ENCODE peak calls at places on chromosomes 11 and 22, in five cellular contexts. One of them, this sample, is unnamed. For H3K4me1 and H3K9me3, the result is how much of the 10 kb centered on the place peaks cover.

GRCh38 chr22:36331912-36332622 is 55.7 kb downstream of the MYH9 start:
- DNase-seq in adrenal gland: peak
- DNase-seq in lung: no peak
- DNase-seq in tibial artery: peak
- DNase-seq in CD8-positive, alpha-beta memory T cell: peak
- DNase-seq in this sample: no peak

GRCh38 chr11:44983786-44984185 is 33.1 kb upstream of the TP53I11 start:
- DNase-seq in adrenal gland: no peak
- DNase-seq in tibial artery: no peak
- DNase-seq in lung: no peak
- DNase-seq in CD8-positive, alpha-beta memory T cell: no peak
- DNase-seq in this sample: no peak

GRCh38 chr11:133228406-133229330 is 303.6 kb downstream of the OPCML start:
- DNase-seq in adrenal gland: no peak
- DNase-seq in CD8-positive, alpha-beta memory T cell: no peak
- DNase-seq in lung: no peak
- DNase-seq in tibial artery: no peak
- DNase-seq in this sample: no peak

GRCh38 chr22:40922484-40923303 is 28.5 kb upstream of the RBX1 start:
- DNase-seq in lung: no peak
- DNase-seq in adrenal gland: no peak
- DNase-seq in CD8-positive, alpha-beta memory T cell: peak
- DNase-seq in tibial artery: no peak
- DNase-seq in this sample: no peak

GRCh38 chr11:76152086-76152658 is 54.1 kb downstream of the WNT11 start:
- DNase-seq in lung: peak
- DNase-seq in tibial artery: peak
- DNase-seq in adrenal gland: peak
- DNase-seq in CD8-positive, alpha-beta memory T cell: peak
- DNase-seq in this sample: peak

GRCh38 chr11:37504925-37505324 is 906.9 kb upstream of the RAG2 start:
- DNase-seq in CD8-positive, alpha-beta memory T cell: no peak
- DNase-seq in tibial artery: no peak
- DNase-seq in adrenal gland: no peak
- DNase-seq in lung: no peak
- DNase-seq in this sample: no peak

GRCh38 chr22:38220653-38221386 is 19.0 kb downstream of the MAFF start:
- DNase-seq in lung: no peak
- DNase-seq in adrenal gland: no peak
- DNase-seq in CD8-positive, alpha-beta memory T cell: no peak
- DNase-seq in tibial artery: no peak
- DNase-seq in this sample: no peak

GRCh38 chr11:8403310-8403709 is 139.6 kb upstream of the LMO1 start:
- DNase-seq in tibial artery: no peak
- DNase-seq in CD8-positive, alpha-beta memory T cell: no peak
- DNase-seq in lung: no peak
- DNase-seq in adrenal gland: no peak
- DNase-seq in this sample: no peak

GRCh38 chr22:26983311-26983710 is 325.9 kb downstream of the MIAT start:
- DNase-seq in lung: no peak
- DNase-seq in CD8-positive, alpha-beta memory T cell: no peak
- DNase-seq in adrenal gland: no peak
- DNase-seq in tibial artery: no peak
- DNase-seq in this sample: no peak

GRCh38 chr22:37302617-37303555 is 20.6 kb downstream of the CYTH4 start:
- DNase-seq in tibial artery: no peak
- DNase-seq in adrenal gland: no peak
- DNase-seq in CD8-positive, alpha-beta memory T cell: no peak
- DNase-seq in lung: no peak
- DNase-seq in this sample: no peak

GRCh38 chr11:17014321-17014773 is at the start of gene PLEKHA7:
- DNase-seq in CD8-positive, alpha-beta memory T cell: no peak
- DNase-seq in tibial artery: no peak
- DNase-seq in lung: no peak
- DNase-seq in adrenal gland: no peak
- DNase-seq in this sample: no peak

GRCh38 chr11:119403021-119403420 is 20.0 kb downstream of the THY1 start:
- DNase-seq in lung: no peak
- DNase-seq in adrenal gland: no peak
- DNase-seq in tibial artery: no peak
- DNase-seq in CD8-positive, alpha-beta memory T cell: no peak
- DNase-seq in this sample: no peak

GRCh38 chr11:120032766-120033390 is 105.0 kb downstream of the TRIM29 start:
- DNase-seq in adrenal gland: no peak
- DNase-seq in lung: no peak
- DNase-seq in CD8-positive, alpha-beta memory T cell: no peak
- DNase-seq in tibial artery: no peak
- DNase-seq in this sample: no peak

GRCh38 chr11:45181595-45182550 is 35.4 kb downstream of the PRDM11 start:
- DNase-seq in CD8-positive, alpha-beta memory T cell: no peak
- DNase-seq in adrenal gland: no peak
- DNase-seq in lung: no peak
- DNase-seq in tibial artery: no peak
- DNase-seq in this sample: no peak

GRCh38 chr11:110434952-110435779 is 5.4 kb downstream of the FDX1 start:
- DNase-seq in lung: no peak
- DNase-seq in adrenal gland: no peak
- DNase-seq in tibial artery: no peak
- DNase-seq in CD8-positive, alpha-beta memory T cell: no peak
- DNase-seq in this sample: no peak

GRCh38 chr11:47938791-47939560 is 41.4 kb upstream of the PTPRJ start:
- DNase-seq in CD8-positive, alpha-beta memory T cell: no peak
- DNase-seq in adrenal gland: no peak
- DNase-seq in tibial artery: no peak
- DNase-seq in lung: no peak
- DNase-seq in this sample: no peak

GRCh38 chr22:19117111-19117512 is 5.1 kb downstream of the DGCR2 start:
- DNase-seq in lung: no peak
- DNase-seq in tibial artery: no peak
- DNase-seq in CD8-positive, alpha-beta memory T cell: no peak
- DNase-seq in adrenal gland: no peak
- DNase-seq in this sample: no peak

GRCh38 chr11:64400096-64400495 is 41.1 kb downstream of the RPS6KA4 start:
- DNase-seq in CD8-positive, alpha-beta memory T cell: no peak
- DNase-seq in lung: no peak
- DNase-seq in tibial artery: no peak
- DNase-seq in adrenal gland: no peak
- DNase-seq in this sample: no peak

GRCh38 chr22:46777609-46777970 is 15.1 kb downstream of the TBC1D22A start:
- DNase-seq in tibial artery: peak
- DNase-seq in adrenal gland: no peak
- DNase-seq in lung: no peak
- DNase-seq in CD8-positive, alpha-beta memory T cell: peak
- DNase-seq in this sample: no peak

GRCh38 chr11:11179239-11179638 is 173.8 kb downstream of the CSNK2A3 start:
- DNase-seq in lung: no peak
- DNase-seq in adrenal gland: no peak
- DNase-seq in tibial artery: no peak
- DNase-seq in CD8-positive, alpha-beta memory T cell: no peak
- DNase-seq in this sample: no peak

GRCh38 chr11:113147249-113147648 is 167.1 kb upstream of the TTC12 start:
- DNase-seq in CD8-positive, alpha-beta memory T cell: no peak
- DNase-seq in adrenal gland: no peak
- DNase-seq in tibial artery: no peak
- DNase-seq in lung: no peak
- DNase-seq in this sample: no peak

GRCh38 chr22:47767403-47767802 is 1005.0 kb downstream of the TBC1D22A start:
- DNase-seq in lung: no peak
- DNase-seq in tibial artery: no peak
- DNase-seq in CD8-positive, alpha-beta memory T cell: no peak
- DNase-seq in adrenal gland: no peak
- DNase-seq in this sample: no peak

GRCh38 chr11:79174045-79175008 is 266.5 kb downstream of the TENM4 start:
- DNase-seq in tibial artery: no peak
- DNase-seq in adrenal gland: no peak
- DNase-seq in CD8-positive, alpha-beta memory T cell: no peak
- DNase-seq in lung: no peak
- DNase-seq in this sample: no peak

GRCh38 chr11:109085708-109086373 is 336.1 kb upstream of the C11orf87 start:
- DNase-seq in tibial artery: no peak
- DNase-seq in adrenal gland: no peak
- DNase-seq in lung: no peak
- DNase-seq in CD8-positive, alpha-beta memory T cell: no peak
- DNase-seq in this sample: no peak

GRCh38 chr22:42708393-42708792 is 12.3 kb downstream of the A4GALT start:
- DNase-seq in tibial artery: no peak
- DNase-seq in lung: no peak
- DNase-seq in CD8-positive, alpha-beta memory T cell: no peak
- DNase-seq in adrenal gland: no peak
- DNase-seq in this sample: no peak
- H3K4me1 ChIP-seq in tibial artery: under half
- H3K4me1 ChIP-seq in lung: under half
- H3K4me1 ChIP-seq in CD8-positive, alpha-beta memory T cell: under half
- H3K4me1 ChIP-seq in adrenal gland: under half
- H3K4me1 ChIP-seq in this sample: under half

DNA sequence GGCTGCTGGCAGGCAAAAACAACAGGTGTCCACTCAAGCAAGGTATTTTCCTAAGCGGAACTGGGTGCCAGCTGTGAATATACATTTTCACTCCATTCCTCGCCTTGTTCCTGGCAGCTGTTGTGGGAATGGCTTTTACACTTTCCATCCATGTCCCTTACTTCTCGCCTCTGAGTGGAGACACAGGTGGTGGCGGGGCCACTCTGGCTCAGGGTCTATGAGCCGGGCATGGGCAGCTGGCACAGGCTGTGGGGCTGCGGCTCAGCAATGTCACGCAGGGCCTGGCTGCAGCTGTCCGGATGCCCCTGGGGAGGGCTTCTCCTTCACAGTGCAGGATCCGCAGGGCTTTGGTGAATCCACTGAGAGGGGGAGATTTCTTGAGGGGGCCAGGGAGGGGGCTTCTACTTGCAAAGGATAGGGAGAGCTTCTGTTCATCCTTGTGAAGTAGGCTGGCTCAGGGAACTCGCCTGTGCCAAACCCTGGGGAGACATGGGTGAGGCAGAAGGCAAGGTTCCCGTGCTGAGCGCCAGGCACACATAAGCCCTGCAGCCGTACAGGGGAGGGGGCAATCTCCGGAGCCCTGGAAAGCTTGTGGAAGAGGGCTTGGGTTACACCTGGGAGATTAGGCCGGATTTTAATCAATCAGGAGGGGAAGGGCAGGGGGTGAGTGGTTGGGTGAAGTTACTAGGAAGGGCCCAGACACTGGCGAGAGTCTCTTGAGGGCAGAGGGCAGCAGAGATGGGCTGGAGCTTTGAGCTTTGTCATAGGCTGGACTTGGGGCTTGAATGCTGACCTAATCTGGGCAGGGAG is 45.7 kb downstream of the KCNQ1OT1 start:
- DNase-seq in adrenal gland: no peak
- DNase-seq in CD8-positive, alpha-beta memory T cell: no peak
- DNase-seq in lung: no peak
- DNase-seq in tibial artery: no peak
- DNase-seq in this sample: peak
- H3K9me3 ChIP-seq in adrenal gland: under half
- H3K9me3 ChIP-seq in CD8-positive, alpha-beta memory T cell: under half
- H3K9me3 ChIP-seq in lung: under half
- H3K9me3 ChIP-seq in tibial artery: under half
- H3K9me3 ChIP-seq in this sample: under half

DNA sequence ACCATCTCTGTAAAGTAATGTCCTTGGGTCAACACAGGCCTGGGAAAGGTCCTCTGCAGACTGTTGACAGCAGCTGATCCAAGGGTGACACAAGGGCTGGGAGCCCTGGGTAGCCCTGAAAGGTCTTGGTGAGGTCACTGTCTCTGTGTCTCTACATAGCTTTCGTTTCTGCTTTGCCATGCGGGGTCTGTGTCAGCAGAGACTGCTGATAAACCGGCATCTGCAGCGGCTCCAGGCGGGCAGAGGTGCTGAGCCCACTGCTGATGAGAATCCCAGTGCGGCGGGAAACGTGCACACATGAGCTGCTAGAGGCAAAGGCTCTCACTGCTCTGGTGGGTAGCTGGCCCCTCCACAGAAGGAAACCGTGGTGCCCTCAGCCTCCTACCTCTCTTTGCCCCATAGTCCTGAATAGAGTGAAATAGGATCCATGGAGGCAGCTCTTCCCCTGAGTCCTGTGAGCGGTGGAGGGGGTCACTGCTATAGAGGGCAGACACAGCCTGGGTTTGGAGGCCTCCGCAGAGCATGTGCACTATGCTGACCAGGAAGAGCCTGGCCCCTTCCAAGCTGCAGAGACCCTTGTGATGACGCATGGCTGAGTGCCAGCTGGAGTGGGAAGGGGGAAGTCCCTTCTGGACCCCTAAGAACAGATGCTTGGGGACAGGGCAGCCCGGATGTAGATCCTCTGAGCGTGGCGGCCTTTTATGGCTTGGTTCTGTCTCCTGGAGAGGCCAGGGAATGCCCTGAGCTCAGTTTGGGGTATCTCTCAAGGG is 17.8 kb upstream of the ST3GAL4 start:
- DNase-seq in adrenal gland: no peak
- DNase-seq in lung: no peak
- DNase-seq in CD8-positive, alpha-beta memory T cell: no peak
- DNase-seq in tibial artery: no peak
- DNase-seq in this sample: no peak
- H3K27ac ChIP-seq in adrenal gland: no peak
- H3K27ac ChIP-seq in lung: no peak
- H3K27ac ChIP-seq in CD8-positive, alpha-beta memory T cell: no peak
- H3K27ac ChIP-seq in tibial artery: no peak
- H3K27ac ChIP-seq in this sample: no peak

GRCh38 chr22:30187094-30187493 is 59.5 kb downstream of the LIF start:
- DNase-seq in tibial artery: no peak
- DNase-seq in CD8-positive, alpha-beta memory T cell: no peak
- DNase-seq in adrenal gland: no peak
- DNase-seq in lung: no peak
- DNase-seq in this sample: no peak
- H3K4me1 ChIP-seq in tibial artery: under half
- H3K4me1 ChIP-seq in CD8-positive, alpha-beta memory T cell: under half
- H3K4me1 ChIP-seq in adrenal gland: under half
- H3K4me1 ChIP-seq in lung: under half
- H3K4me1 ChIP-seq in this sample: under half

DNA sequence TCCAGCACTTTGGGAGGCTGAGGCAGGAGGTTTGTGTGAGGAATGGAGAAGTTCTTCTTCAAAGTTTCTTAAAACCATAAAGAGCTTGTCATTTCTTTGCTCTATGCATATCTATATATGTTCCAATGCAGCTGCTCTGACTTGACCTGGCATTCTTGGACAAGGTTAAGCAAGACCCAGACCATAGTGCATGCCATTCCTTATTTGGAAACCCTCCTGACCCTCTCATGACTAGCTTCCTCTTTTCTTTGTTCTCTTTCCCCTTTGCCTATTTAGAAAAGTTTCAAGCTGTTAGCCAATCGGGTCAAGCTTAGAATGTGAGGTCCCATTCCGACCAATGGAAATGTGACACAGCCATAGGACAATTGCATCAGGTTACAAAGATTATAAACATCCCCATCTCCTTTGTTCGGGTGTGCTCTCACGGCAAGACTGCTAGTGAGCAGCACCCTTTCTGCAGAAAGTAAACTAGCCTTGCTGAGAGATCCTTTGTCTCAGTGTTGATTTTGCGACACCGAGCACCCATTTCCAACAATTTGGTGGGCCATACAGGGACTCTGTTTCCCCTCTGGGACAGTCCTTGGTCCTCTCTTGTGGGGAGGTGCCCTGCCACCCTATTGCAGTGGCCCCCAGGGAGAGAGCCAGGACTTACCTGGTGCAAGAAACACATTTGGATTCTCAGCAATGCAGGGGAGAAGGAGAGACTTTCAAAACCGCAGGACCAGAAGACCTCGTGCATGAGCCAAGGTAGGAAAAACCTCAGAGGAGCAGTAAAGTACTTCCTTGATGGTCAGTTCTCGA is 39.9 kb upstream of the ANO1 start:
- DNase-seq in CD8-positive, alpha-beta memory T cell: no peak
- DNase-seq in lung: no peak
- DNase-seq in tibial artery: no peak
- DNase-seq in adrenal gland: no peak
- DNase-seq in this sample: peak
- H3K9me3 ChIP-seq in CD8-positive, alpha-beta memory T cell: under half
- H3K9me3 ChIP-seq in lung: under half
- H3K9me3 ChIP-seq in tibial artery: under half
- H3K9me3 ChIP-seq in adrenal gland: under half
- H3K9me3 ChIP-seq in this sample: under half

This sample was measured in esophagus muscularis mucosa.